ENCODE peak calls at places on chromosomes 11 and 22, in four cellular contexts. V is H9, W is neural progenitor cell, T is HCT116. Q is an unnamed sample.
A peak's percentile ranks its signal among the peaks of the same experiment; 100 is the strongest.

GRCh38 chr11:61347916-61348461 is 13.7 kb downstream of the CYB561A3 start:
- DNase-seq in W (no peak), V (no peak), T (no peak), Q (no peak)

GRCh38 chr22:29480512-29481264 is 670 bp downstream of the NEFH start:
- DNase-seq in T (no peak), W (peak; percentile 82), V (peak; percentile 77), Q (peak; percentile 66)

GRCh38 chr11:58525037-58525614 is 17.2 kb upstream of the OR5B21 start:
- DNase-seq in T (no peak), V (no peak), W (no peak), Q (no peak)

GRCh38 chr11:97964332-97965004 is 1056.3 kb upstream of the CNTN5 start:
- DNase-seq in T (no peak), W (no peak), V (no peak), Q (no peak)

GRCh38 chr11:8063319-8063718 is 17.7 kb upstream of the TUB start:
- DNase-seq in T (no peak), V (no peak), W (no peak), Q (peak; percentile 3)

GRCh38 chr11:85976525-85976924 is 92.4 kb downstream of the PICALM start:
- DNase-seq in V (no peak), T (no peak), W (no peak), Q (no peak)

GRCh38 chr11:86735462-86736302 is 63.3 kb upstream of the ME3 start:
- DNase-seq in T (no peak), V (no peak), W (no peak), Q (no peak)

GRCh38 chr11:112421854-112422253 is 161.2 kb upstream of the PLET1 start:
- DNase-seq in W (no peak), V (peak; percentile 38), T (no peak), Q (no peak)

GRCh38 chr22:47406180-47406723 is 643.8 kb downstream of the TBC1D22A start:
- DNase-seq in V (no peak), W (no peak), T (no peak), Q (no peak)

GRCh38 chr22:47027766-47028165 is 265.3 kb downstream of the TBC1D22A start:
- DNase-seq in T (no peak), V (no peak), W (no peak), Q (no peak)

GRCh38 chr11:83713701-83714100 is 427.5 kb upstream of the CCDC90B start:
- DNase-seq in V (no peak), T (no peak), W (no peak), Q (peak; percentile 32)

GRCh38 chr11:122656631-122657101 is 1.1 kb downstream of the UBASH3B start:
- DNase-seq in W (peak; percentile 70), T (no peak), V (peak; percentile 58), Q (peak; percentile 42)

GRCh38 chr11:126163074-126163700 is 48.3 kb downstream of the RPUSD4 start:
- DNase-seq in T (no peak), W (peak; percentile 83), V (no peak), Q (peak; percentile 85)

GRCh38 chr22:25495286-25495685 is 69.2 kb upstream of the GRK3 start:
- DNase-seq in W (no peak), V (no peak), T (no peak), Q (peak; percentile 17)
- TF ChIP-seq CTCF in W (no peak), V (no peak), T (no peak), Q (no peak)

GRCh38 chr11:1751521-1751921 is 1.1 kb upstream of the IFITM10 start:
- DNase-seq in T (no peak), W (no peak), V (no peak), Q (no peak)

GRCh38 chr11:1749787-1750351 is 526 bp downstream of the IFITM10 start:
- DNase-seq in V (no peak), T (no peak), W (no peak), Q (peak; percentile 62)

GRCh38 chr11:1750840-1751520 is 585 bp upstream of the IFITM10 start:
- DNase-seq in W (no peak), V (no peak), T (no peak), Q (no peak)

GRCh38 chr11:1749020-1749758 is 1.2 kb downstream of the IFITM10 start:
- DNase-seq in W (peak; percentile 65), T (no peak), V (no peak), Q (peak; percentile 69)

GRCh38 chr11:1750481-1750839 is at the start of gene IFITM10:
- DNase-seq in T (no peak), W (peak; percentile 48), V (no peak), Q (no peak)
- H3K4me2 ChIP-seq in T (no peak within 1 kb of the TSS), W (peak within 1 kb of the TSS; percentile 95), V (no peak within 1 kb of the TSS), Q (peak within 1 kb of the TSS; percentile 95)

DNA sequence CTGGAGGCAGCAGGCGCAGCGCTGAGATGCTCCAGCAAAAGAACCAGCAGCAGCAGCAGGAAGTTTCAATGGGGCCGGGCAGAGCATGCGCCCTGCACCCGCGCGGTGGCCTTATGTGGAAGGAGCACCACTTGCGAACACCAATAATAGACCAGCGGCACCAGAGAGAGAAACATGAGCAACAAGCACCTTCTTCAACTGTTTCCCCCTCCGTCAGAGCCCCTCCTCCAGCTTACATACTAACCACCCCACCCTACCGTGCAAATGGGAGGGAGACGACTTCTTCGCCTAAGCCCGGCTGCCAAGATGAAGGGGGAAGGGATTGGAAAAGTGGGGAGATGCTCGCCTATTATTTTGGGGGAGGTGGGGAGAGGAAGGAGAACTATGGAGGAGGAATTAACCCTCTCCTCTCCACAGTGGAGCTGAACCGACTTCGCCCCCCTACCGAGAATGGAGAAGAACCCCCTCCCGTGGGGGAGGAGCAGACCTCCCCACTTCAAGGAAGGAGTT is 1.1 kb downstream of the RSF1 start:
- DNase-seq in T (peak; percentile 76), V (peak; percentile 91), W (peak; percentile 91), Q (peak; percentile 93)
- TF ChIP-seq CTCF in T (no peak), V (no peak), W (no peak), Q (no peak)

GRCh38 chr22:18055619-18056160 is 22.1 kb upstream of the PEX26 start:
- DNase-seq in T (no peak), V (no peak), W (no peak), Q (no peak)
- H3K4me2 ChIP-seq in T (peak overlapping the region; percentile 31), V (no peak overlapping the region), W (no peak overlapping the region), Q (peak overlapping the region; percentile 4)

GRCh38 chr11:46537121-46537520 is 56.7 kb downstream of the AMBRA1 start:
- DNase-seq in V (no peak), T (no peak), W (peak; percentile 55), Q (no peak)
- TF ChIP-seq CTCF in V (peak; percentile 62), T (peak; percentile 22), W (peak; percentile 53), Q (peak; percentile 28)